ENCODE peak calls at places on chromosomes 2 and 18, in seven cellular contexts. E is Peyer's patch, B is heart left ventricle, M is spleen, U is suprapubic skin, D is HCT116, K is sigmoid colon. A is an unnamed sample.

GRCh38 chr18:58785171-58785805 is 79.4 kb upstream of the ZNF532 start:
- DNase-seq in B (no peak), E (no peak), M (no peak), U (peak), K (no peak), D (peak), A (no peak)

GRCh38 chr2:25521665-25522387 is 151.6 kb downstream of the DTNB start:
- DNase-seq in D (peak), U (no peak), M (no peak), B (no peak), E (no peak), K (no peak), A (no peak)

GRCh38 chr2:26740890-26741302 is 23.2 kb upstream of the SLC35F6 start:
- DNase-seq in U (no peak), K (no peak), B (no peak), E (no peak), M (no peak), D (no peak), A (no peak)

GRCh38 chr2:164485541-164485940 is 135.7 kb downstream of the GRB14 start:
- DNase-seq in B (no peak), D (no peak), U (no peak), M (no peak), E (no peak), K (no peak), A (no peak)

GRCh38 chr2:20822535-20823490 is at the start of gene LDAH:
- DNase-seq in M (peak), D (peak), K (peak), E (peak), B (peak), U (peak), A (peak)

GRCh38 chr2:40095003-40095402 is 315.9 kb upstream of the THUMPD2 start:
- DNase-seq in B (no peak), E (no peak), U (no peak), M (no peak), K (no peak), D (no peak), A (no peak)

GRCh38 chr2:181058378-181059269 is 78.2 kb downstream of the UBE2E3 start:
- DNase-seq in D (peak), M (no peak), E (no peak), B (no peak), K (no peak), U (no peak), A (no peak)

GRCh38 chr2:43005975-43006833 is 213.8 kb upstream of the HAAO start:
- DNase-seq in B (no peak), M (peak), D (no peak), E (peak), K (no peak), U (peak), A (no peak)

GRCh38 chr18:22822024-22822423 is 111.1 kb upstream of the RBBP8 start:
- DNase-seq in D (peak), M (no peak), E (no peak), K (no peak), B (no peak), U (no peak), A (no peak)

GRCh38 chr18:11909081-11909410 is 929 bp upstream of the MPPE1 start:
- DNase-seq in D (no peak), U (no peak), K (no peak), M (no peak), B (no peak), E (no peak), A (no peak)

GRCh38 chr2:202031261-202031986 is 2.2 kb upstream of the FZD7 start:
- DNase-seq in U (no peak), E (no peak), M (no peak), K (no peak), D (no peak), B (no peak), A (no peak)

GRCh38 chr2:120863661-120864320 is 128.1 kb downstream of the GLI2 start:
- DNase-seq in D (peak), U (peak), B (peak), K (peak), M (peak), E (peak), A (peak)

GRCh38 chr2:11683486-11683885 is 13.5 kb upstream of the NTSR2 start:
- DNase-seq in M (peak), E (no peak), B (peak), U (no peak), D (no peak), K (peak), A (peak)

GRCh38 chr2:169620509-169620908 is 36.4 kb downstream of the PPIG start:
- DNase-seq in M (no peak), D (no peak), K (no peak), B (no peak), U (no peak), E (no peak), A (no peak)

GRCh38 chr2:10876963-10877362 is 34.8 kb upstream of the KCNF1 start:
- DNase-seq in E (no peak), U (no peak), M (no peak), B (no peak), D (no peak), K (no peak), A (no peak)

GRCh38 chr18:5900249-5900648 is 4.9 kb upstream of the TMEM200C start:
- DNase-seq in K (no peak), D (no peak), B (no peak), E (no peak), M (no peak), U (no peak), A (no peak)

GRCh38 chr2:127330753-127331152 is 36.8 kb upstream of the ERCC3 start:
- DNase-seq in B (no peak), U (no peak), K (no peak), D (no peak), E (no peak), M (no peak), A (no peak)

GRCh38 chr2:124959582-124959981 is 934.5 kb downstream of the CNTNAP5 start:
- DNase-seq in B (no peak), K (no peak), D (no peak), E (no peak), M (no peak), U (no peak), A (no peak)

GRCh38 chr2:241224068-241224850 is 35.8 kb downstream of the ANO7 start:
- DNase-seq in E (peak), B (peak), K (no peak), M (peak), U (peak), D (no peak), A (no peak)

GRCh38 chr2:233234264-233234663 is 17.2 kb upstream of the ATG16L1 start:
- DNase-seq in E (no peak), U (no peak), B (no peak), M (no peak), K (no peak), D (no peak), A (no peak)

GRCh38 chr2:242027676-242028450 is 158.3 kb downstream of the RTP5 start:
- DNase-seq in M (peak), U (no peak), B (no peak), K (peak), E (peak), D (no peak), A (no peak)

GRCh38 chr2:190838492-190838910 is 42.1 kb upstream of the GLS start:
- DNase-seq in E (no peak), K (no peak), U (no peak), M (no peak), D (no peak), B (no peak), A (no peak)

GRCh38 chr2:217279571-217279970 is 419.7 kb upstream of the TNP1 start:
- DNase-seq in E (no peak), K (no peak), M (no peak), U (no peak), B (no peak), D (no peak), A (no peak)

GRCh38 chr2:63614448-63614968 is 25.7 kb downstream of the MDH1 start:
- DNase-seq in E (no peak), M (no peak), B (no peak), K (no peak), D (peak), U (no peak), A (no peak)

GRCh38 chr2:126909366-126909765 is 10.7 kb downstream of the TEX51 start:
- DNase-seq in K (no peak), M (no peak), U (no peak), E (no peak), D (no peak), B (no peak), A (no peak)

GRCh38 chr18:68660355-68661183 is 54.3 kb downstream of the TMX3 start:
- DNase-seq in K (no peak), D (peak), B (no peak), U (no peak), M (no peak), E (no peak), A (no peak)

GRCh38 chr18:37667836-37668235 is 102.2 kb upstream of the CELF4 start:
- DNase-seq in D (no peak), M (no peak), K (no peak), E (no peak), U (no peak), B (no peak), A (no peak)

GRCh38 chr2:196939381-196939780 is 12.9 kb upstream of the PGAP1 start:
- DNase-seq in U (no peak), E (no peak), D (no peak), M (no peak), B (no peak), K (no peak), A (no peak)

GRCh38 chr2:143482316-143482715 is 353.1 kb downstream of the ARHGAP15 start:
- DNase-seq in K (no peak), U (no peak), M (no peak), E (no peak), B (no peak), D (no peak), A (no peak)

GRCh38 chr2:123303735-123304134 is 721.4 kb upstream of the CNTNAP5 start:
- DNase-seq in M (no peak), U (no peak), D (no peak), E (no peak), B (no peak), K (no peak), A (no peak)

GRCh38 chr2:74552914-74553811 is 579 bp downstream of the LOXL3 start:
- DNase-seq in D (no peak), U (no peak), K (peak), E (no peak), B (no peak), M (peak), A (peak)

GRCh38 chr2:61181382-61182058 is 19.5 kb downstream of the C2orf74 start:
- DNase-seq in D (no peak), U (no peak), K (no peak), E (no peak), M (no peak), B (no peak), A (no peak)

GRCh38 chr2:61185329-61185728 is 23.3 kb downstream of the C2orf74 start:
- DNase-seq in B (no peak), E (no peak), M (no peak), K (no peak), U (no peak), D (no peak), A (no peak)

GRCh38 chr2:61182059-61182383 is 20.0 kb downstream of the C2orf74 start:
- DNase-seq in M (no peak), B (no peak), K (no peak), E (no peak), D (no peak), U (no peak), A (no peak)

GRCh38 chr2:61183815-61184214 is 21.8 kb downstream of the C2orf74 start:
- DNase-seq in B (no peak), U (no peak), E (no peak), M (no peak), D (no peak), K (no peak), A (no peak)

DNA sequence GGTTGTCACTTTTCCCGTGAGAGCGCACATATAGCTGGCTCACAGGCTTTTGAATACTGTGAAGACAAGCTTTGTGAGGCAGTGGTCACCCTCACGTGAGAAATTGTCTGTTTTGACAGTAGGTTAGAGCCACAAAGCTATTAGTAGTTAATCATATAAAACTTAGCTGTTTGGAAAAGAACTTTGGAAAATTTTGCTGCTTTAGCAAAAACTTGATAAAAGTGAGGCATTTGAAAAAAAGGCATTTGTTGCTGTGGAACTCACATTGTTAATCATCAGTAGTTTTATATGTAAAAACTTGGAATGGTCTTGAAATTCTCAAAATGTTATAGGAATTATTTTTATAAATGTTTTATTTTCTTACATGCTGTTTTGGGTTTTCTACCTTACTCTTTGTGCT is 22.3 kb downstream of the C2orf74 start:
- DNase-seq in M (no peak), U (no peak), D (no peak), E (no peak), B (no peak), K (no peak), A (no peak)
- TF ChIP-seq POLR2A in M (no peak), U (no peak), D (no peak), E (no peak), B (no peak), K (no peak), A (no peak)

GRCh38 chr2:229586746-229587705 is 127.3 kb downstream of the DNER start:
- DNase-seq in U (peak), E (peak), M (peak), D (peak), K (peak), B (peak), A (peak)
- H3K4me3 ChIP-seq in U (peak), E (no peak), M (no peak), D (peak), K (peak), B (no peak), A (no peak)

DNA sequence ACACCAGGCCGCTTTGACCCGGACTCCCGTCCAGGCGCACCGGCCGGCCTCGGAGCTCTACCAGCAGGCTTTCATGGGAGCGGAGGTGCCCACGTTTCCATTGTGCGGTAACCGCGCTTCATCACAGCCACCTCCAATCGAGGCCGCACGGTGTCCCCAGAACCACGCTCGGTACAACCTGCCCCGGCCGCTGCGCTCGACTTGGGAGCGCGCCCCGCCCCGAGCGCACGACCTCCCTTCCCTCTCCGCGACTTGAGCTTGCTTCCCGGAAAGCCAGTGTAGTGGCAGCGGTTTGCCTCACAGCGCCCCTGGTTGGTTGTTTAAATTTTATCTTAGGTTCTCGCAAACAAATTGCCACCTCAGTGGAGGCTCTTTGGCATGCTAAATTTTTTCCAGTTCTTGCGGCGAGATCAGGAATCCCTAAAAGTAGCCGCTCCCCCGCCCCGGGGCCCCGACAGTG is 329 bp upstream of the CYP1B1 start:
- DNase-seq in D (peak), M (peak), B (peak), E (peak), K (peak), U (peak), A (peak)
- TF ChIP-seq POLR2A in D (peak), M (no peak), B (no peak), E (no peak), K (no peak), U (no peak), A (no peak)

GRCh38 chr18:13303761-13304364 is 85.3 kb downstream of the LDLRAD4 start:
- DNase-seq in M (no peak), E (no peak), U (no peak), B (no peak), K (no peak), D (no peak), A (no peak)
- H3K4me3 ChIP-seq in M (no peak), E (no peak), U (no peak), B (no peak), K (no peak), D (no peak), A (no peak)

DNA sequence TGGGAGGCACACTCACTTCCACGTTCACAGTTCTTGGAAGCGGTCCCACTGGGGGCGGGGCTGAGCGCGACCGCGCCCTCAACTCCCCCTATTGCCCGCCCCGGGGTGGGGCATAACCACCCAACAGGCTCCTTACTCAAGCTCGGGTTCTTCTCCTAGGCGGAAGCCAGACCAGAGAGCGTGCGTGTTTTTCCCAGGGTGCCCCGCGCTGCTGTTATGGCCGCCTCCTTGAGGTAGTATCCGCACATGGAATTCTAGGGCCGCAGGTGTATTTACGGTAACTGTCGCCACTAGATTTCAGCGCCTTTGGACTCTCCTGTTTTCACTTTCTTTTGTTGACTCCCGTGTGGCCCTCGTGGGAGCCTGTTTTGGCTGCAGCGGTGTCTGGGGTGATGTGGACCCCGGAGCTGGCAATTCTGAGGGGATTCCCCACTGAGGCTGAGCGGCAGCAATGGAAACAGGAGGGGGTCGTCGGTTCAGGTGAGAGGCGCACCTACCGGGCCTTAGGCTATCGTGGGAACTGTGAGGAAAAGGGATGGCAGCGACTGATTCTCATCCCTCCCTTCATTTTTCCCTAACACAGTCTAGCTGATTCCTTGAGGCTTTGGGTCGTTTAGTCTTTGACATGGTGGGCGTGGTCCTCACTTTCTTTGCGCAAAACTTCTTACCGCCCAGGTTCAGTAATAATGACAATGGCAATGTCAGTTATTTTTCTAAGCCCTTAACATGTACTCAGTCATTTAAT is at the start of gene TTC27:
- DNase-seq in M (peak), D (peak), B (peak), E (peak), U (peak), K (peak), A (peak)
- TF ChIP-seq POLR2A in M (no peak), D (peak), B (peak), E (peak), U (peak), K (no peak), A (no peak)

DNA sequence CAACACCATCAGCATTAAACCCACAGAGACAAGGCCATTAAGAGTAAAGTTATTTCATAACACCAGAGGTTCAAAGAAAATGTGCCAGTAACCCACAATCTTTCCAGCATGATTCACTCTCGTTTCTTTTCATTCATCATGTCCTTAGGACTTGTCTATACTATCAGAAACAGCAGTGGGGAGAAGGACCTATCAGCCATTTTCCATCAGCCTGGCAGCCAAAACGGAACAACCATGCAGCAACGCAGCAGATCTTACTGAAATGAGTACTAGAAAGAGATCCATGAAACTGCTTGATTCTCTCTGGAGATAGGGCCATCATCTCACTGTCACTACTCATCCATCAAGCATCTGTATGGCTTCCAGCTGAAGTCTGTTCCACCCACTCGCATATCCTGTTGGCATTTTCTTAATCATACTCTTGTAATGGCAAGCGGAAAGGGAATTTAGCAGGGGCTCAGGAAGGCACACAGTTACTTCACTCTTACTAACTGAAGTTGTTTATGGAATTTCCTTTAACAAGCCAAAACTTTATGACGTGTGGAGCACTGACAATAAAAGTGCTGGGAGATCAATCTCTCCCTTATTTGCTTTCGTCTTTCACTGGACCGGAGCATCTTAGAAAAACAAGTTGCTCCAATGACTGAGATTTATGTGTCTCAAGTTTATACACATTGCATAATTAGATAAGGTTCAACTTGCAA is 69.7 kb downstream of the EPHA4 start:
- DNase-seq in K (no peak), B (no peak), D (no peak), M (no peak), E (no peak), U (no peak), A (no peak)
- H3K4me3 ChIP-seq in K (no peak), B (no peak), D (no peak), M (no peak), E (no peak), U (no peak), A (no peak)

GRCh38 chr2:46999857-47000678 is 84.5 kb upstream of the MCFD2 start:
- DNase-seq in D (no peak), M (no peak), U (no peak), B (no peak), E (no peak), K (no peak), A (no peak)
- TF ChIP-seq POLR2A in D (no peak), M (no peak), U (no peak), B (no peak), E (no peak), K (no peak), A (no peak)

GRCh38 chr2:166468124-166469024 is 25.7 kb downstream of the SCN7A start:
- DNase-seq in U (no peak), D (no peak), E (no peak), B (no peak), M (no peak), K (no peak), A (no peak)

GRCh38 chr2:166458682-166459081 is 35.4 kb downstream of the SCN7A start:
- DNase-seq in B (no peak), E (no peak), U (no peak), M (no peak), K (no peak), D (no peak), A (no peak)

GRCh38 chr2:166464187-166464586 is 29.9 kb downstream of the SCN7A start:
- DNase-seq in M (no peak), E (no peak), D (no peak), B (no peak), U (no peak), K (no peak), A (no peak)

GRCh38 chr2:166463640-166464039 is 30.4 kb downstream of the SCN7A start:
- DNase-seq in M (peak), D (no peak), B (no peak), E (no peak), K (no peak), U (no peak), A (no peak)
- H3K4me3 ChIP-seq in M (no peak), D (no peak), B (no peak), E (no peak), K (no peak), U (no peak), A (no peak)

GRCh38 chr2:206764673-206765241 is 371 bp downstream of the MDH1B start:
- DNase-seq in E (no peak), B (no peak), M (no peak), K (no peak), U (no peak), D (no peak), A (no peak)
- TF ChIP-seq POLR2A in E (no peak), B (no peak), M (no peak), K (no peak), U (no peak), D (no peak), A (no peak)

GRCh38 chr2:130346041-130346740 is 3.5 kb downstream of the IMP4 start:
- DNase-seq in K (peak), D (no peak), U (no peak), B (no peak), M (no peak), E (no peak), A (no peak)
- H3K4me3 ChIP-seq in K (no peak), D (no peak), U (no peak), B (no peak), M (no peak), E (no peak), A (no peak)

A was measured in lower leg skin.